ENCODE peak calls at places on chromosomes 12 and 14, in four cellular contexts. One of them, this sample, is unnamed.

GRCh38 chr14:90355540-90356518 is 24.1 kb upstream of the NRDE2 start:
- DNase-seq in heart left ventricle: no peak
- DNase-seq in effector memory CD4-positive, alpha-beta T cell: no peak
- DNase-seq in left ventricle myocardium inferior: no peak
- DNase-seq in this sample: no peak

GRCh38 chr12:56223571-56224101 is 506 bp upstream of the NABP2 start:
- DNase-seq in heart left ventricle: no peak
- DNase-seq in left ventricle myocardium inferior: no peak
- DNase-seq in effector memory CD4-positive, alpha-beta T cell: no peak
- DNase-seq in this sample: no peak

GRCh38 chr12:123041811-123042655 is 61.6 kb downstream of the ARL6IP4 start:
- DNase-seq in left ventricle myocardium inferior: no peak
- DNase-seq in heart left ventricle: peak; percentile 26
- DNase-seq in effector memory CD4-positive, alpha-beta T cell: no peak
- DNase-seq in this sample: no peak

GRCh38 chr12:67766370-67766769 is 117.8 kb downstream of the DYRK2 start:
- DNase-seq in heart left ventricle: no peak
- DNase-seq in left ventricle myocardium inferior: no peak
- DNase-seq in effector memory CD4-positive, alpha-beta T cell: no peak
- DNase-seq in this sample: no peak

GRCh38 chr12:27542628-27543027 is 18.6 kb downstream of the PPFIBP1 start:
- DNase-seq in left ventricle myocardium inferior: no peak
- DNase-seq in heart left ventricle: no peak
- DNase-seq in effector memory CD4-positive, alpha-beta T cell: no peak
- DNase-seq in this sample: no peak

GRCh38 chr12:11729008-11729407 is 79.5 kb downstream of the ETV6 start:
- DNase-seq in effector memory CD4-positive, alpha-beta T cell: no peak
- DNase-seq in heart left ventricle: no peak
- DNase-seq in left ventricle myocardium inferior: no peak
- DNase-seq in this sample: no peak

GRCh38 chr12:40149673-40150260 is 43.9 kb upstream of the SLC2A13 start:
- DNase-seq in left ventricle myocardium inferior: no peak
- DNase-seq in heart left ventricle: no peak
- DNase-seq in effector memory CD4-positive, alpha-beta T cell: no peak
- DNase-seq in this sample: no peak

GRCh38 chr14:71465316-71465715 is 466.9 kb upstream of the RGS6 start:
- DNase-seq in effector memory CD4-positive, alpha-beta T cell: no peak
- DNase-seq in heart left ventricle: no peak
- DNase-seq in left ventricle myocardium inferior: no peak
- DNase-seq in this sample: no peak

GRCh38 chr14:93648440-93649168 is 139.7 kb downstream of the PRIMA1 start:
- DNase-seq in left ventricle myocardium inferior: no peak
- DNase-seq in heart left ventricle: no peak
- DNase-seq in effector memory CD4-positive, alpha-beta T cell: no peak
- DNase-seq in this sample: no peak

GRCh38 chr14:37807722-37808121 is 212.3 kb downstream of the TTC6 start:
- DNase-seq in heart left ventricle: no peak
- DNase-seq in left ventricle myocardium inferior: no peak
- DNase-seq in effector memory CD4-positive, alpha-beta T cell: no peak
- DNase-seq in this sample: no peak

GRCh38 chr14:92973798-92974372 is 50.9 kb downstream of the CHGA start:
- DNase-seq in effector memory CD4-positive, alpha-beta T cell: no peak
- DNase-seq in heart left ventricle: peak; percentile 52
- DNase-seq in left ventricle myocardium inferior: no peak
- DNase-seq in this sample: no peak

DNA sequence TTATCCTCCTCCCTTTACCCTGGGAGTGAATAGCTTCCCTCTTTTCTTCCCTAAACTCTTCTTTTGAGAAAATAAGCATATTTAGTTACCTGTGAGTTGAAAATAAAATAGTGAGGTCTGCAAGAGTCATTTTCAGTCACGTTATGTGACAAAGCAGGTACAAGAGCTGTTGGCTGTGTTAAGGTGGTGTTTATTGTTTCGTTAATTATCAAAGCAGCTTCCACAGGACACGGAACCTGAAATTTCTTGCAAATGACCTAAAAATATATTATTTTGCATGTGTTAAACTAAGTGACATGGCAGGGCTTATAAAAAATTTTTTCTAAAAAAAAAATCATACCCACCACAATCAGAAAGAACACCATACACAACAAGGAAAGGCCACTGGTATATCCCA is 8.3 kb downstream of the SLC38A2 start:
- DNase-seq in heart left ventricle: no peak
- DNase-seq in effector memory CD4-positive, alpha-beta T cell: no peak
- DNase-seq in left ventricle myocardium inferior: no peak
- DNase-seq in this sample: no peak
- H3K27ac ChIP-seq in heart left ventricle: no peak overlapping the region
- H3K27ac ChIP-seq in effector memory CD4-positive, alpha-beta T cell: no peak overlapping the region
- H3K27ac ChIP-seq in left ventricle myocardium inferior: peak overlapping the region; percentile 98
- H3K27ac ChIP-seq in this sample: no peak overlapping the region

GRCh38 chr12:14955876-14956811 is 5.3 kb downstream of the ARHGDIB start:
- DNase-seq in left ventricle myocardium inferior: no peak
- DNase-seq in effector memory CD4-positive, alpha-beta T cell: no peak
- DNase-seq in heart left ventricle: no peak
- DNase-seq in this sample: no peak
- H3K27ac ChIP-seq in left ventricle myocardium inferior: peak overlapping the region; percentile 92
- H3K27ac ChIP-seq in effector memory CD4-positive, alpha-beta T cell: peak overlapping the region; percentile 90
- H3K27ac ChIP-seq in heart left ventricle: peak overlapping the region; percentile 3
- H3K27ac ChIP-seq in this sample: peak overlapping the region; percentile 3

GRCh38 chr14:61561144-61561543 is 134.2 kb upstream of the HIF1A start:
- DNase-seq in left ventricle myocardium inferior: no peak
- DNase-seq in effector memory CD4-positive, alpha-beta T cell: no peak
- DNase-seq in heart left ventricle: no peak
- DNase-seq in this sample: no peak
- H3K27ac ChIP-seq in left ventricle myocardium inferior: peak overlapping the region; percentile 82
- H3K27ac ChIP-seq in effector memory CD4-positive, alpha-beta T cell: no peak overlapping the region
- H3K27ac ChIP-seq in heart left ventricle: peak overlapping the region; percentile 85
- H3K27ac ChIP-seq in this sample: no peak overlapping the region

DNA sequence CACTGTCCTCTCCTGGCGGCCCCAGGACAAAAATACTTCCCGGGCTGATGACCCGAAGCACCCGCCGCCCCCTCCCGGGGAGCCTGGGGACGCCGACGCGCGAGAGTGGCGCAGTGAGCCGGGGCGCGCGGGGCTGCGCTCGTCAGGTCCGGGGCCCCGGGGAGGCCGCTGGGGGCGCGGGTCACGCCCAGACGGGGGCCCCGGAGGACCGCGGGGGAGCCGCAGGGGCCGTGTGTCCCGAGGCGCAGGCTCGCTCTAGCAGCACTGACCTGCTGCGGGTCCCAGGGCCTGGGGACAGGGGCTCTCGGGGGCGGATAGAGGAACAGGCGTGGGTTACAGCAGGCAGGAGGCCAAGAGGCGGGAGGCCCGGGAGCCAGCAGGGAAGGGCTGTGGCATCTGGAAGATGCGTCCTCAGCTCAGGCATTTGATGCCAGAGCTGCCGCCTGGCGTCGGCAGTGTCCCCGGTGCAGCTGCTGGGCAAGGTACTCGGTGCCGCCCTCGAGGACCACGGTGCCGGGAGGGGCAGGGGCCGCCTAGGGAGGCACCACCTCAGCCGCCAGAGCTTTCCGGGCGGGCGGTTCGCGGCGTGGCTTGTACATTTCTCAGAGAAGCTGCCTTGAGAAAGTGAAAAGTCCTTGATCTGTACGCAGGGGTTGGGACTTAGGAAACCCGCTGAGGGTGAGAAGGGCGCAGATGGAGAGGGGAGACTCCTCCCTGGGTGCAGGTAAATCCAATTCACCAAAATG is 1.2 kb downstream of the WNT5B start:
- DNase-seq in effector memory CD4-positive, alpha-beta T cell: no peak
- DNase-seq in heart left ventricle: peak; percentile 66
- DNase-seq in left ventricle myocardium inferior: peak; percentile 63
- DNase-seq in this sample: no peak
- H3K27ac ChIP-seq in effector memory CD4-positive, alpha-beta T cell: no peak overlapping the region
- H3K27ac ChIP-seq in heart left ventricle: peak overlapping the region; percentile 2
- H3K27ac ChIP-seq in left ventricle myocardium inferior: peak overlapping the region; percentile 51
- H3K27ac ChIP-seq in this sample: no peak overlapping the region

GRCh38 chr12:121789233-121789781 is 4.2 kb downstream of the RHOF start:
- DNase-seq in left ventricle myocardium inferior: no peak
- DNase-seq in heart left ventricle: no peak
- DNase-seq in effector memory CD4-positive, alpha-beta T cell: no peak
- DNase-seq in this sample: peak; percentile 71
- H3K27ac ChIP-seq in left ventricle myocardium inferior: peak overlapping the region; percentile 86
- H3K27ac ChIP-seq in heart left ventricle: peak overlapping the region; percentile 84
- H3K27ac ChIP-seq in effector memory CD4-positive, alpha-beta T cell: peak overlapping the region; percentile 99
- H3K27ac ChIP-seq in this sample: peak overlapping the region; percentile 97

DNA sequence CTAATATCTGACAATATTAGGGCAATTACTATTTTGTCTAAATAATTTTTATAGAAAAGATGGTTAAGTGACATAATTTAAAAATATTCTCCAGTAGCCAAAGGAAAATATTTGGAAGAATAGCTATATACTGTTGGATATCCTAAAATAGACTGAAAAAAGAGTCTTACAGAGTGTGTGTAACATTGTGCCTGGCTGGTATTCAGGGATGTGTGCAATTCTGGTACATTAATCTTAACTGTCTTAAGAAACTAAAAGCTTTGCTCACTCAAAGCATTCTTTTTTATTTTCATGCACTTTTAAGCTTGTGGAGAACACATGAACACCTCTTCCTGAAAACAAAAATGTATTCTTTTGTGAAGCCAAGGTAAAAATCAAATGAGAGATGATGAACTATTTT is 10.1 kb upstream of the NR2C1 start:
- DNase-seq in heart left ventricle: no peak
- DNase-seq in effector memory CD4-positive, alpha-beta T cell: no peak
- DNase-seq in left ventricle myocardium inferior: no peak
- DNase-seq in this sample: no peak
- H3K27ac ChIP-seq in heart left ventricle: peak overlapping the region; percentile 71
- H3K27ac ChIP-seq in effector memory CD4-positive, alpha-beta T cell: no peak overlapping the region
- H3K27ac ChIP-seq in left ventricle myocardium inferior: peak overlapping the region; percentile 41
- H3K27ac ChIP-seq in this sample: no peak overlapping the region

GRCh38 chr12:45974883-45975282 is 15.5 kb downstream of the SCAF11 start:
- DNase-seq in heart left ventricle: no peak
- DNase-seq in effector memory CD4-positive, alpha-beta T cell: no peak
- DNase-seq in left ventricle myocardium inferior: no peak
- DNase-seq in this sample: no peak

GRCh38 chr12:45975506-45975905 is 14.9 kb downstream of the SCAF11 start:
- DNase-seq in effector memory CD4-positive, alpha-beta T cell: no peak
- DNase-seq in left ventricle myocardium inferior: no peak
- DNase-seq in heart left ventricle: no peak
- DNase-seq in this sample: no peak

GRCh38 chr12:45978108-45978507 is 12.3 kb downstream of the SCAF11 start:
- DNase-seq in heart left ventricle: no peak
- DNase-seq in effector memory CD4-positive, alpha-beta T cell: no peak
- DNase-seq in left ventricle myocardium inferior: no peak
- DNase-seq in this sample: no peak

GRCh38 chr12:45981075-45981837 is 9.1 kb downstream of the SCAF11 start:
- DNase-seq in heart left ventricle: no peak
- DNase-seq in effector memory CD4-positive, alpha-beta T cell: no peak
- DNase-seq in left ventricle myocardium inferior: no peak
- DNase-seq in this sample: no peak

DNA sequence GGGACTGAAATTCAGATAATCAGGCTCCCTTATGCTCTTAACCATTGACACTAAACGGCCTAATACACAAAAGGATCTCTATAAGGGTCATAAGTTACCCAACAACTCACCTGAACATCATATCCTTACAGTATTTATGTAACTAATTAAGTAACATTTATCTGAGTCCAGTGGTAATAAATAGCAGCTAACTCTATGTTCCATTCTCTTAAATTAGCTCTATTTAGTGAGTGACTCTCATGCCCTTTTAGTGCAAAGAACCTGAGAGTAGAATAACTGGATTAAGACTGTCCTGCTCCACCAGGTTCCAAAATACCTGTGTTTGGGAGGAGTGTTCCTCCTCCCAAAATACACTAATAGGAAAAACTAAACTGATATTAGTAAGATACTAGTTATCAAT is 9.8 kb downstream of the SCAF11 start:
- DNase-seq in heart left ventricle: no peak
- DNase-seq in effector memory CD4-positive, alpha-beta T cell: no peak
- DNase-seq in left ventricle myocardium inferior: no peak
- DNase-seq in this sample: no peak
- H3K27ac ChIP-seq in heart left ventricle: no peak overlapping the region
- H3K27ac ChIP-seq in effector memory CD4-positive, alpha-beta T cell: no peak overlapping the region
- H3K27ac ChIP-seq in left ventricle myocardium inferior: peak overlapping the region; percentile 64
- H3K27ac ChIP-seq in this sample: no peak overlapping the region